ENCODE peak calls at places on chromosome 19, in seven cellular contexts. A is HFF-Myc; O is activated T-helper 1 cell treated with anti-CD3 and anti-CD28 coated beads, Interleukin-12 subunit alpha, Interleukin-12 subunit beta, Interleukin-2, Interleukin-4 antibody, amounts not matched to agents 30 ng/mL and 10 ng/mL and 1 ng/mL, durations not matched to agents 14 hours and 24 hours and 36 hours; G is CD8-positive, alpha-beta T cell; N is CD4-positive, alpha-beta T cell; R is left ventricle myocardium superior; W is H54. E is an unnamed sample.

GRCh38 chr19:39141929-39142328 is 16.3 kb downstream of the PAK4 start:
- DNase-seq in A (no peak), G (no peak), N (no peak), R (no peak), W (no peak), O (no peak), E (no peak)

GRCh38 chr19:35717665-35718344 is at the start of gene KMT2B:
- DNase-seq in G (no peak), W (peak), R (no peak), A (no peak), O (no peak), N (no peak), E (peak)

GRCh38 chr19:10316229-10317044 is 622 bp upstream of the FDX2 start:
- DNase-seq in W (no peak), O (no peak), A (no peak), R (no peak), G (no peak), N (no peak), E (no peak)

GRCh38 chr19:2923510-2923909 is 21.3 kb downstream of the ZNF77 start:
- DNase-seq in W (no peak), G (no peak), O (no peak), N (no peak), A (peak), R (no peak), E (no peak)

GRCh38 chr19:41649827-41650226 is 23.0 kb upstream of the CEACAM4 start:
- DNase-seq in R (no peak), A (no peak), O (no peak), G (no peak), N (no peak), W (no peak), E (no peak)

GRCh38 chr19:5155586-5156210 is 184.9 kb downstream of the PTPRS start:
- DNase-seq in A (no peak), O (no peak), R (no peak), W (no peak), N (no peak), G (no peak), E (no peak)

GRCh38 chr19:15696654-15697194 is 23.8 kb downstream of the CYP4F12 start:
- DNase-seq in R (no peak), A (no peak), W (no peak), G (no peak), N (no peak), O (no peak), E (no peak)

GRCh38 chr19:4267101-4267900 is 11.8 kb upstream of the SHD start:
- DNase-seq in O (peak), N (peak), R (peak), G (peak), A (peak), W (peak), E (no peak)

GRCh38 chr19:4957981-4958380 is 10.9 kb upstream of the KDM4B start:
- DNase-seq in A (no peak), O (no peak), W (no peak), N (no peak), G (no peak), R (no peak), E (no peak)

GRCh38 chr19:662207-662961 is 630 bp downstream of the RNF126 start:
- DNase-seq in A (no peak), N (peak), O (peak), G (peak), R (peak), W (no peak), E (no peak)

GRCh38 chr19:16406356-16406755 is 65.4 kb downstream of the EPS15L1 start:
- DNase-seq in W (no peak), R (no peak), A (no peak), G (no peak), O (no peak), N (no peak), E (no peak)

GRCh38 chr19:984165-984967 is at the start of gene WDR18:
- DNase-seq in O (peak), A (no peak), G (peak), W (peak), R (peak), N (peak), E (peak)

GRCh38 chr19:55197531-55197930 is 11.8 kb downstream of the PTPRH start:
- DNase-seq in G (no peak), R (no peak), W (no peak), N (no peak), A (no peak), O (no peak), E (no peak)

GRCh38 chr19:36420961-36421748 is 2.7 kb upstream of the ZFP82 start:
- DNase-seq in N (no peak), G (no peak), O (no peak), R (peak), A (no peak), W (no peak), E (no peak)

GRCh38 chr19:11377237-11377636 is 2.8 kb downstream of the SWSAP1 start:
- DNase-seq in A (peak), N (no peak), W (no peak), R (no peak), O (no peak), G (no peak), E (no peak)

GRCh38 chr19:42412661-42413076 is 14.5 kb downstream of the LIPE start:
- DNase-seq in N (no peak), W (no peak), O (no peak), G (no peak), R (peak), A (no peak), E (no peak)

GRCh38 chr19:18456279-18456678 is 18.3 kb upstream of the ISYNA1 start:
- DNase-seq in N (no peak), W (no peak), G (no peak), O (no peak), R (no peak), A (no peak), E (no peak)

GRCh38 chr19:50255115-50255514 is 51.7 kb downstream of the MYH14 start:
- DNase-seq in A (no peak), W (no peak), R (no peak), N (no peak), G (no peak), O (no peak), E (no peak)

GRCh38 chr19:44796701-44797115 is 12.2 kb upstream of the BCAM start:
- DNase-seq in W (no peak), G (no peak), A (no peak), N (peak), O (no peak), R (peak), E (peak)

GRCh38 chr19:31448221-31448657 is 99.0 kb upstream of the TSHZ3 start:
- DNase-seq in W (peak), A (peak), N (no peak), R (peak), O (no peak), G (no peak), E (no peak)

GRCh38 chr19:4967738-4968461 is 1.0 kb upstream of the KDM4B start:
- DNase-seq in A (no peak), R (no peak), N (no peak), W (no peak), G (no peak), O (no peak), E (no peak)

GRCh38 chr19:34490141-34490766 is 8.7 kb downstream of the WTIP start:
- DNase-seq in N (no peak), R (no peak), W (no peak), G (no peak), O (no peak), A (no peak), E (no peak)